ENCODE peak calls at places on chromosomes 3 and 15, in eight cellular contexts. R is CD8-positive, alpha-beta T cell; X is body of pancreas; N is heart left ventricle; O is ovary; A is psoas muscle; D is left ventricle myocardium inferior; C is right lobe of liver. S is an unnamed sample. For H3K9me3, the result is how much of the 10 kb centered on the place peaks cover.

GRCh38 chr3:47019201-47019600 is 39.7 kb downstream of the NBEAL2 start:
- DNase-seq in O (no peak), N (no peak), C (no peak), D (no peak), A (no peak), R (no peak), X (no peak), S (no peak)

GRCh38 chr3:185175370-185175987 is 22.6 kb upstream of the C3orf70 start:
- DNase-seq in O (peak), N (peak), A (peak), D (peak), X (no peak), R (no peak), C (peak), S (peak)

GRCh38 chr15:75843618-75844610 is 667 bp downstream of the UBE2Q2 start:
- DNase-seq in D (peak), C (peak), N (peak), A (peak), O (peak), X (peak), R (peak), S (peak)

GRCh38 chr15:94229591-94230365 is 1.6 kb upstream of the MCTP2 start:
- DNase-seq in N (no peak), O (no peak), X (no peak), C (no peak), A (no peak), D (no peak), R (peak), S (no peak)

GRCh38 chr3:150636258-150636657 is 33.1 kb downstream of the SELENOT start:
- DNase-seq in D (no peak), N (no peak), C (no peak), R (no peak), X (no peak), A (no peak), O (no peak), S (no peak)

GRCh38 chr15:40459391-40460015 is 11.3 kb upstream of the CHST14 start:
- DNase-seq in D (no peak), A (peak), O (no peak), R (no peak), C (no peak), N (no peak), X (no peak), S (no peak)

GRCh38 chr3:13145131-13145825 is 72.0 kb upstream of the IQSEC1 start:
- DNase-seq in O (no peak), C (no peak), D (no peak), N (no peak), X (peak), R (no peak), A (no peak), S (peak)

GRCh38 chr3:40615110-40615915 is 90.6 kb downstream of the ZNF621 start:
- DNase-seq in N (no peak), R (no peak), C (no peak), D (no peak), X (no peak), A (no peak), O (no peak), S (peak)

GRCh38 chr15:63090502-63091286 is 31.0 kb upstream of the LACTB start:
- DNase-seq in R (no peak), D (no peak), X (no peak), C (no peak), N (no peak), A (no peak), O (no peak), S (no peak)

GRCh38 chr15:42591238-42591936 is 16.0 kb downstream of the STARD9 start:
- DNase-seq in O (no peak), A (no peak), R (no peak), X (no peak), C (no peak), D (no peak), N (no peak), S (no peak)

GRCh38 chr15:28132524-28133275 is 33.6 kb upstream of the OCA2 start:
- DNase-seq in O (no peak), A (no peak), R (no peak), N (no peak), D (no peak), C (no peak), X (no peak), S (no peak)

GRCh38 chr3:12706504-12707253 is 42.8 kb upstream of the RAF1 start:
- DNase-seq in C (peak), X (peak), R (peak), O (peak), N (peak), D (peak), A (peak), S (peak)

GRCh38 chr3:23806322-23807160 is 786 bp downstream of the UBE2E1 start:
- DNase-seq in C (peak), O (peak), R (peak), N (peak), D (peak), A (peak), X (peak), S (peak)

GRCh38 chr3:154969366-154969765 is 110.8 kb upstream of the MME start:
- DNase-seq in N (no peak), R (no peak), X (no peak), C (no peak), O (no peak), D (no peak), A (no peak), S (no peak)

GRCh38 chr15:101088788-101089578 is 162.9 kb downstream of the CHSY1 start:
- DNase-seq in N (peak), D (peak), R (peak), A (peak), X (peak), O (peak), C (peak), S (peak)

GRCh38 chr3:193776626-193777025 is 183.6 kb downstream of the OPA1 start:
- DNase-seq in X (no peak), C (no peak), A (no peak), N (no peak), R (no peak), O (no peak), D (no peak), S (no peak)

GRCh38 chr3:55482496-55483195 is 4.5 kb downstream of the WNT5A start:
- DNase-seq in A (no peak), O (peak), D (no peak), C (no peak), X (peak), R (no peak), N (peak), S (peak)

GRCh38 chr15:35606345-35606744 is 60.4 kb upstream of the DPH6 start:
- DNase-seq in O (no peak), X (no peak), C (no peak), N (no peak), D (no peak), R (no peak), A (no peak), S (no peak)

GRCh38 chr3:159082514-159082913 is 280.7 kb downstream of the MFSD1 start:
- DNase-seq in N (no peak), O (no peak), R (no peak), X (no peak), C (no peak), A (no peak), D (no peak), S (no peak)

GRCh38 chr15:58537033-58537432 is 105.2 kb downstream of the LIPC start:
- DNase-seq in O (no peak), X (no peak), R (no peak), C (no peak), N (no peak), D (no peak), A (no peak), S (no peak)

GRCh38 chr3:12993022-12993622 is 80.1 kb downstream of the IQSEC1 start:
- DNase-seq in X (peak), R (no peak), A (peak), O (peak), N (peak), C (no peak), D (peak), S (no peak)

GRCh38 chr3:4820296-4821121 is 158.7 kb upstream of the BHLHE40 start:
- DNase-seq in R (no peak), A (no peak), D (no peak), N (no peak), O (no peak), C (no peak), X (no peak), S (no peak)

GRCh38 chr3:47009225-47010049 is 30.0 kb downstream of the NBEAL2 start:
- DNase-seq in N (peak), C (peak), D (peak), X (peak), R (peak), O (peak), A (peak), S (peak)

GRCh38 chr3:57080171-57080570 is 19.7 kb downstream of the SPATA12 start:
- DNase-seq in N (no peak), X (no peak), R (no peak), C (no peak), A (no peak), O (no peak), D (no peak), S (no peak)
- H3K4me3 ChIP-seq in N (no peak), X (no peak), R (no peak), C (no peak), A (no peak), O (no peak), D (no peak), S (no peak)

GRCh38 chr3:9414822-9415221 is 17.4 kb downstream of the SETD5 start:
- DNase-seq in D (no peak), C (no peak), R (no peak), A (no peak), N (no peak), O (no peak), X (no peak), S (no peak)
- H3K9me3 ChIP-seq in D (under half), C (under half), R (under half), A (under half), N (under half), O (under half), X (under half), S (under half)

GRCh38 chr15:92796163-92796611 is 103.9 kb upstream of the CHD2 start:
- DNase-seq in D (no peak), R (no peak), A (no peak), O (no peak), X (no peak), N (no peak), C (no peak), S (no peak)

GRCh38 chr15:92800013-92800412 is 100.1 kb upstream of the CHD2 start:
- DNase-seq in N (no peak), X (no peak), A (no peak), D (no peak), R (no peak), C (no peak), O (no peak), S (no peak)

GRCh38 chr15:92801774-92802464 is 98.2 kb upstream of the CHD2 start:
- DNase-seq in R (no peak), D (peak), A (peak), X (peak), O (no peak), N (peak), C (peak), S (no peak)

GRCh38 chr15:92801412-92801773 is 98.7 kb upstream of the CHD2 start:
- DNase-seq in X (no peak), O (peak), A (no peak), C (no peak), N (no peak), R (no peak), D (no peak), S (no peak)

DNA sequence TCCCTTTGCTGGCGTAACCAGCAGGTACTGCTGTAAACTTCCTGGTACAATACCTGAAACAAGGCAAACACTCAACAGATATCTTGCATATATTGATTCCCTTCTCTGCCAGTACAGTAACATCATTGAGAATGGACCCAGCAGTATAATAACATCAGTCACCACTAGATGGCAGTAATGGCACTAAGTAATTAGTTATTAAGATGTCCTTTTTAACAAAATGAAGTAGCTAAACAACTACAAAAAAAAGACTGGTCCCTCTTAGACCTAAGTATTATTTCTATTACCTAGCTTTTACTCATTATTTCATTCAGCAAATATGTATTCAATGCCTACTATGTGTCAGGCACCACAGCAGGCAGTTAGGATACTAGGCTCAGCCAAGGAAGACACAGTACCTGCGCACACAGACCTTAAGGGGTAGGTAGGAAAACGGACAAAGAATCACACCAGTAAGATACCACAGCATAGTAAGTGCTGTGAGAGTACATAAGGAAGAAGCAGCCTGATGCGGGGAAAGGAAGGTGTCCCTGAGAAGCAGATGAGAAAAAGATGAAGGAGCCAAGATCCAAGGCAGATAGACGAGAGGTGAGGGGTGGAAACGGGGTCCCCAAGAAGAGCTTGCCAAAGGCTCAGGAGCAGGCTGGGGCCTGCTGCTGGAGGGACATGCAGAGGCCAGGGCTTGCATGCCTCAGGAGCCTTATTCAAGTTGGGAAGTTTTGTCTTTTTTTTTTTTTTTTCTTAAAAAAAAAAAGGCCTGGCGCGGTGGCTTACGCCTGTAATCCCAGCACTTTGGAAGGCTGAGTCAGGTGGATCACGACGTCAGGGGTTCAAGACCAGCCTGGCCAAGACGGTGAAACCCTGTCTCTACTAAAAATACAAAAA is 102.7 kb upstream of the CHD2 start:
- DNase-seq in R (peak), A (no peak), N (no peak), C (no peak), D (no peak), X (peak), O (no peak), S (peak)
- TF ChIP-seq CTCF in R (peak), A (peak), N (peak), C (peak), D (peak), X (peak), O (peak), S (peak)

DNA sequence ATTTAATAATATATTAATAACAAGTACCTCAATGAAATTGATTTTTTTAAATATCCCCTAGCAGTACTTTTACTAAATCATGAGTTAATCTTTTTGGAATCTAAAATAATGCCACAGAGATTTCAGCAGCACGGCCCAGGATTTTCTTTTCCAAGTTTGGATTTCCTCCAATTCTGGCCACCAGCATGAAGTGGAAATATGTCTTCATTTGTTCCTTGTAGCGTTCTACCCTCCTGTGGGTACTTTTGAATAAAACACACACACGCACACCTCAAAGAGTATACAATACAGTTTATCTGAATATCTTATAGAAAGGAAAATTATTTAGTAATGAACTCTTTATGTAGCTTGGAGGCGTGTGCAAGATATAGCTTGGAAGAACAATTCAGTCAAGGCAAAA is 125.1 kb upstream of the STT3B start:
- DNase-seq in D (no peak), C (no peak), R (no peak), X (no peak), N (no peak), O (no peak), A (no peak), S (no peak)
- H3K4me3 ChIP-seq in D (no peak), C (no peak), R (no peak), X (no peak), N (no peak), O (no peak), A (no peak), S (no peak)

GRCh38 chr3:177673105-177673804 is 476.0 kb upstream of the TBL1XR1 start:
- DNase-seq in N (no peak), O (no peak), D (no peak), R (no peak), C (no peak), A (no peak), X (no peak), S (no peak)
- H3K9me3 ChIP-seq in N (under half), O (under half), D (under half), R (under half), C (under half), A (under half), X (under half), S (under half)

DNA sequence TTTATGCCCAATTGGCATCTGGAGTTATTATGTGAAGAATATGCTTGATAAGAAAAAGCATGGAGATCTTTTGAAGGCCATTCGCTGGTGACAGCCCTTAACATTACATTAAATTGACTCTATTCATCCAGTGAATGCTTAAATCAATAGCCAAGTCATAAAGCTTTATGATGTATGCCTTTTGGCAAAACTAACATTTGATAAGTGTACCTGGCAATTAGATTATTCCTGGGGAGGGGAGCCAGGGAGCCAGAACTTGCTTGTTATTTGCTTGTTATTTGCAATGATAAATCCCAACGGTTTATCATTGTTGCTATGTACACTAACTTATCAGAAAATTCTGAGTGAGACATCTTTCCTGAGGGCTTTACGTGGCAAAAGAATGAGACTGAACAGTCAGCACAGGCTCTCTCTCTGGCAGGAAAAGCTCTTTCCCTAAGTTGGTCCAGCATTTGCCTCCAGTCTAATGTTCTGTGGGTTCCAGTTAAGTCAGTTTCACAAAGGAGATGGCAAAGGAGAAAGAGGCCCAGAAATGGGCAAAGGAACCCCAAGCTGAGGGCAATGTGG is 35.8 kb upstream of the FBN1 start:
- DNase-seq in N (no peak), X (no peak), C (no peak), D (no peak), O (no peak), R (no peak), A (no peak), S (no peak)
- TF ChIP-seq CTCF in N (no peak), X (no peak), C (no peak), D (no peak), O (no peak), R (no peak), A (no peak), S (no peak)

GRCh38 chr3:64176461-64176996 is 48.7 kb downstream of the PRICKLE2 start:
- DNase-seq in O (no peak), X (no peak), C (no peak), A (no peak), N (no peak), D (no peak), R (no peak), S (no peak)
- H3K4me3 ChIP-seq in O (no peak), X (no peak), C (no peak), A (no peak), N (no peak), D (no peak), R (no peak), S (no peak)

DNA sequence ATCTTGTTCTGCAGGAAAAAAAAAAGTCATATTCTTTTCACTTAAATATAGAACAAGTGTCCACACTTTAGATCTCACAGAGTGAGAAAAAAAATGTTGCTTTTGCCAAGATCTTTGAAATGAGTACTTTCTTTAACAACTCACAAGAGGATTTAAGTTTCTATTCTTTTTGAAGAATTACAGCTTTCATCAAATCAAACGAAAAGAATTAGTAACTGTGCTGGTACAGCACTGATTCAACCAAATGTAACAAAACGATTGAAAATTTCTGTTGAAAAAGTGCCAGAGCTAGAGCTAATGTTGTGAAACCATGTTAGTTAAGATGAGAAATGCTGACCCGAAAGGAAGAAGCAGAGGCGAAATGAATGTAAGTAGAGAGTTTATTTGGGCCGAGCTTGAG is 300.2 kb downstream of the GABRB3 start:
- DNase-seq in A (no peak), C (no peak), X (no peak), O (no peak), D (no peak), N (no peak), R (no peak), S (no peak)
- H3K9me3 ChIP-seq in A (under half), C (under half), X (under half), O (under half), D (under half), N (under half), R (under half), S (under half)

S was measured in WERI-Rb-1.